ENCODE peak calls at places on chromosomes 4 and X, in six cellular contexts. G, P, C, F, I and Z are unnamed samples.

GRCh38 chr4:2222838-2223237 is 19.1 kb downstream of the HAUS3 start:
- DNase-seq in G (no peak), P (no peak), C (no peak), F (no peak), I (no peak), Z (no peak)

GRCh38 chr4:123430031-123430430 is 33.4 kb downstream of the SPRY1 start:
- DNase-seq in G (no peak), P (no peak), C (no peak), F (peak), I (no peak), Z (peak)

GRCh38 chr4:128455076-128455345 is 167.4 kb upstream of the PGRMC2 start:
- DNase-seq in G (no peak), P (no peak), C (no peak), F (no peak), I (no peak), Z (no peak)

GRCh38 chrX:151796576-151796975 is 62.0 kb downstream of the CNGA2 start:
- DNase-seq in G (no peak), P (no peak), C (no peak), F (no peak), I (no peak), Z (no peak)

GRCh38 chr4:120452006-120452405 is 385.4 kb upstream of the MAD2L1 start:
- DNase-seq in G (no peak), P (no peak), C (no peak), F (no peak), I (no peak), Z (no peak)

GRCh38 chr4:83906561-83906960 is 370.7 kb downstream of the GPAT3 start:
- DNase-seq in G (no peak), P (no peak), C (no peak), F (no peak), I (no peak), Z (no peak)

GRCh38 chr4:3079694-3080123 is 5.2 kb downstream of the HTT start:
- DNase-seq in G (no peak), P (no peak), C (peak), F (peak), I (no peak), Z (no peak)

GRCh38 chr4:26061248-26061986 is 147.4 kb downstream of the SMIM20 start:
- DNase-seq in G (no peak), P (peak), C (no peak), F (peak), I (peak), Z (peak)

GRCh38 chr4:55172694-55173287 is 47.4 kb upstream of the KDR start:
- DNase-seq in G (peak), P (no peak), C (no peak), F (no peak), I (no peak), Z (no peak)

GRCh38 chr4:99166544-99166943 is 22.4 kb upstream of the ADH4 start:
- DNase-seq in G (no peak), P (no peak), C (no peak), F (no peak), I (peak), Z (no peak)

GRCh38 chr4:110309686-110310085 is 111.3 kb upstream of the ELOVL6 start:
- DNase-seq in G (no peak), P (no peak), C (no peak), F (no peak), I (no peak), Z (no peak)

GRCh38 chr4:176270669-176271068 is 1.6 kb upstream of the ASB5 start:
- DNase-seq in G (peak), P (peak), C (no peak), F (no peak), I (peak), Z (peak)

GRCh38 chrX:150897371-150898319 is 823 bp downstream of the CD99L2 start:
- DNase-seq in G (peak), P (peak), C (no peak), F (no peak), I (no peak), Z (peak)

GRCh38 chr4:110164251-110164650 is 34.2 kb downstream of the ELOVL6 start:
- DNase-seq in G (no peak), P (no peak), C (no peak), F (no peak), I (no peak), Z (no peak)

GRCh38 chr4:78370625-78371372 is 180.8 kb upstream of the ANXA3 start:
- DNase-seq in G (no peak), P (no peak), C (no peak), F (no peak), I (no peak), Z (no peak)

GRCh38 chr4:183369073-183369472 is 46.8 kb upstream of the CLDN24 start:
- DNase-seq in G (no peak), P (no peak), C (no peak), F (no peak), I (no peak), Z (no peak)

GRCh38 chrX:51336584-51336983 is 4.0 kb downstream of the NUDT10 start:
- DNase-seq in G (peak), P (peak), C (no peak), F (peak), I (peak), Z (peak)

GRCh38 chr4:88705805-88706518 is 8.3 kb upstream of the NAP1L5 start:
- DNase-seq in G (peak), P (no peak), C (no peak), F (no peak), I (no peak), Z (no peak)

GRCh38 chr4:73603854-73604584 is 16.2 kb downstream of the RASSF6 start:
- DNase-seq in G (peak), P (peak), C (no peak), F (no peak), I (no peak), Z (no peak)

GRCh38 chr4:174828845-174829701 is at the start of gene GLRA3:
- DNase-seq in G (no peak), P (peak), C (no peak), F (peak), I (peak), Z (peak)

GRCh38 chrX:27915617-27916016 is 65.6 kb downstream of the DCAF8L1 start:
- DNase-seq in G (peak), P (peak), C (peak), F (no peak), I (no peak), Z (peak)

GRCh38 chrX:153662266-153662665 is 11.3 kb downstream of the PNCK start:
- DNase-seq in G (peak), P (peak), C (no peak), F (no peak), I (peak), Z (peak)

GRCh38 chrX:124257924-124258706 is 74.3 kb upstream of the TEX13D start:
- DNase-seq in G (no peak), P (no peak), C (no peak), F (no peak), I (no peak), Z (no peak)

GRCh38 chrX:133314297-133314696 is 96.1 kb upstream of the TFDP3 start:
- DNase-seq in G (no peak), P (no peak), C (no peak), F (no peak), I (no peak), Z (no peak)

GRCh38 chr4:179624768-179625181 is 2182.5 kb upstream of the AGA start:
- DNase-seq in G (no peak), P (no peak), C (no peak), F (no peak), I (no peak), Z (peak)

GRCh38 chr4:90137545-90137944 is 10.4 kb downstream of the CCSER1 start:
- DNase-seq in G (peak), P (no peak), C (no peak), F (no peak), I (peak), Z (peak)

GRCh38 chr4:4247711-4248035 is 350 bp downstream of the TMEM128 start:
- DNase-seq in G (no peak), P (no peak), C (no peak), F (no peak), I (no peak), Z (no peak)

DNA sequence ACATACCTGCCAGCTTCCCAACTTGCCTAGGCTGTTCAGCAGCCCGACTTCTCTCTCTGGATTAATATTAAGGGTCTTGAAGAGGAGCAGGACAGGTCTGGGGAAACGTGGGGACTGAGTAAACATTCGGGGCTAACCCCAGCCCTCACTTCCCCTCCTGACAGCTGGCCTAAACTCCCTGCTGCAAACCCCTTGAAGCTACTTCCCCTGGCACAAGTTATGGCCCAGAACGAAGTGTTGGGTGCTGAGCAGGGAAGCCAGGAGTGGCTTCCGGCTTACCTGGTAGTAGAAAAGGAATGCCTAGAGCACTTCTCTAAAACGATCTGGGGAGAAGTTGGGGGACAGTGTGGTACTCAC is 200.0 kb downstream of the BCOR start:
- DNase-seq in G (no peak), P (no peak), C (no peak), F (no peak), I (no peak), Z (peak)
- TF ChIP-seq MYC in G (no peak), P (no peak), C (no peak), F (no peak), I (no peak), Z (no peak)

GRCh38 chr4:16914208-16914607 is 15.8 kb upstream of the LDB2 start:
- DNase-seq in G (peak), P (no peak), C (no peak), F (no peak), I (no peak), Z (peak)
- TF ChIP-seq CTCF in G (no peak), P (no peak), C (no peak), F (no peak), I (no peak), Z (no peak)

GRCh38 chrX:149720021-149720689 is 8.3 kb downstream of the MAGEA11 start:
- DNase-seq in G (no peak), P (no peak), C (no peak), F (no peak), I (peak), Z (no peak)
- TF ChIP-seq MYC in G (no peak), P (no peak), C (no peak), F (no peak), I (no peak), Z (no peak)

DNA sequence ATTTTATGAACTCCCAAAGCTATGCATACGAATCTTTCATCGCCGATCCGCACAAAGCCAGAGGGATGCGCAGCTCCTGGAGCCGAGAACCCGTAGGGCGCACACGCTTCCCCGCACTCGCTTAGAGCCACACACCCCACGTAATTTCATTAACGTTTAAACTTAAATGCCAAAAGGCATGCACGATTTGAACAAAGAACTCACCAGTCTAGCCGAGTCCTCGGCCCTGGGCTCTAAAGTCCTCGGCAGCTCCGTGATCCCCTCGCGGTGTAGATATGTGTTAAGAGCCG is 2.4 kb upstream of the FAT1 start:
- DNase-seq in G (peak), P (no peak), C (no peak), F (no peak), I (no peak), Z (no peak)
- TF ChIP-seq CTCF in G (no peak), P (no peak), C (no peak), F (no peak), I (no peak), Z (no peak)